ENCODE peak calls at places on chromosome 9, in nine cellular contexts. Z is T-cell, M is SW480, L is midbrain, I is EH, Q is dorsolateral prefrontal cortex, V is nucleus accumbens, J is testis, A is C1 segment of cervical spinal cord. N is an unnamed sample.

GRCh38 chr9:29966247-29966646 is 2393.0 kb upstream of the C9orf72 start:
- DNase-seq in I (no peak), J (no peak), L (no peak), A (no peak), M (no peak), Q (no peak), V (no peak), Z (no peak), N (no peak)

GRCh38 chr9:131999692-132000551 is 79.7 kb downstream of the MED27 start:
- DNase-seq in V (no peak), I (peak; percentile 88), Q (no peak), A (no peak), M (peak; percentile 36), Z (no peak), J (no peak), L (no peak), N (no peak)

GRCh38 chr9:132973713-132974112 is 4.8 kb upstream of the GFI1B start:
- DNase-seq in Z (no peak), L (no peak), V (no peak), M (peak; percentile 19), J (peak; percentile 46), Q (no peak), A (no peak), I (peak; percentile 49), N (peak; percentile 43)

GRCh38 chr9:78167356-78167755 is 68.5 kb upstream of the CEP78 start:
- DNase-seq in M (peak; percentile 55), Z (no peak), V (no peak), I (no peak), A (no peak), J (no peak), Q (no peak), L (no peak), N (no peak)

GRCh38 chr9:13480688-13481087 is 201.2 kb upstream of the MPDZ start:
- DNase-seq in V (no peak), Z (no peak), Q (no peak), M (no peak), L (no peak), J (no peak), A (no peak), I (peak; percentile 1), N (no peak)

GRCh38 chr9:77015291-77016048 is 4.0 kb upstream of the FOXB2 start:
- DNase-seq in J (no peak), A (no peak), M (no peak), Z (no peak), V (no peak), L (no peak), I (no peak), Q (no peak), N (no peak)

GRCh38 chr9:122642226-122642625 is 15.2 kb downstream of the OR1B1 start:
- DNase-seq in M (no peak), A (no peak), Z (no peak), J (no peak), L (no peak), Q (no peak), V (no peak), I (peak; percentile 20), N (no peak)

GRCh38 chr9:34558341-34558740 is 31.2 kb downstream of the CNTFR start:
- DNase-seq in V (no peak), I (no peak), M (no peak), Q (no peak), A (no peak), J (no peak), Z (no peak), L (no peak), N (no peak)

GRCh38 chr9:135551031-135551430 is 5.1 kb downstream of the OBP2A start:
- DNase-seq in Q (no peak), I (no peak), V (no peak), Z (no peak), J (no peak), L (no peak), M (no peak), A (no peak), N (no peak)

GRCh38 chr9:74653437-74654080 is 156.4 kb downstream of the RORB start:
- DNase-seq in I (no peak), L (no peak), V (no peak), Q (no peak), J (peak; percentile 19), M (no peak), Z (no peak), A (no peak), N (no peak)

GRCh38 chr9:99050292-99050911 is 54.5 kb upstream of the TGFBR1 start:
- DNase-seq in A (no peak), V (no peak), J (no peak), Z (no peak), I (peak; percentile 75), M (no peak), Q (no peak), L (no peak), N (no peak)

GRCh38 chr9:35452481-35452880 is 37.4 kb upstream of the RUSC2 start:
- DNase-seq in I (peak; percentile 13), L (no peak), V (no peak), J (no peak), M (no peak), Q (no peak), Z (no peak), A (no peak), N (no peak)

GRCh38 chr9:33076031-33076359 is 479 bp downstream of the SMU1 start:
- DNase-seq in A (no peak), M (peak; percentile 12), Q (no peak), I (peak; percentile 40), J (no peak), Z (no peak), V (no peak), L (peak; percentile 35), N (no peak)

GRCh38 chr9:93117924-93118862 is 15.9 kb downstream of the NINJ1 start:
- DNase-seq in A (no peak), M (no peak), L (no peak), J (no peak), I (no peak), Q (no peak), V (no peak), Z (no peak), N (no peak)

GRCh38 chr9:88826651-88827245 is 164.5 kb upstream of the S1PR3 start:
- DNase-seq in J (no peak), L (no peak), A (no peak), Q (no peak), M (no peak), Z (no peak), I (peak; percentile 87), V (no peak), N (no peak)

GRCh38 chr9:18379073-18379811 is 94.7 kb upstream of the ADAMTSL1 start:
- DNase-seq in J (no peak), V (no peak), Q (no peak), Z (no peak), L (no peak), A (no peak), I (peak; percentile 70), M (no peak), N (no peak)

GRCh38 chr9:90012825-90013425 is 408.1 kb downstream of the GADD45G start:
- DNase-seq in Q (no peak), L (no peak), Z (no peak), M (no peak), A (no peak), V (no peak), J (no peak), I (no peak), N (no peak)

N was measured in activated CD4-positive, alpha-beta memory T cell treated with anti-CD3 and anti-CD28 coated beads for 36 hours.